ENCODE peak calls at places on chromosome 4, in six cellular contexts. M, U, W, J, A and D are unnamed samples.

GRCh38 chr4:184807797-184808718 is 17.7 kb downstream of the ACSL1 start:
- DNase-seq in M (no peak), U (peak), W (peak), A (no peak), J (peak), D (peak)

GRCh38 chr4:110087116-110087708 is 111.2 kb downstream of the ELOVL6 start:
- DNase-seq in W (no peak), U (peak), M (peak), J (peak), A (no peak), D (no peak)

GRCh38 chr4:174423257-174423944 is 98.9 kb downstream of the HPGD start:
- DNase-seq in J (no peak), A (no peak), U (peak), M (peak), W (no peak), D (no peak)

GRCh38 chr4:15031197-15031596 is 28.9 kb downstream of the CPEB2 start:
- DNase-seq in M (no peak), U (no peak), J (no peak), W (no peak), A (no peak), D (no peak)

GRCh38 chr4:7052923-7053715 is 9.9 kb downstream of the TADA2B start:
- DNase-seq in A (no peak), J (no peak), W (no peak), U (peak), M (peak), D (no peak)

GRCh38 chr4:167032876-167033275 is 201.4 kb downstream of the SPOCK3 start:
- DNase-seq in U (no peak), M (no peak), A (no peak), J (no peak), W (no peak), D (no peak)

GRCh38 chr4:2101346-2102044 is 42.4 kb downstream of the NAT8L start:
- DNase-seq in U (peak), M (no peak), J (no peak), W (no peak), A (no peak), D (no peak)

GRCh38 chr4:98262431-98262830 is 1.2 kb downstream of the RAP1GDS1 start:
- DNase-seq in A (no peak), M (no peak), W (no peak), U (peak), J (no peak), D (no peak)

GRCh38 chr4:133320576-133321170 is 171.6 kb downstream of the PCDH10 start:
- DNase-seq in W (no peak), J (no peak), A (no peak), U (peak), M (no peak), D (no peak)

GRCh38 chr4:141153751-141154510 is 20.7 kb upstream of the RNF150 start:
- DNase-seq in W (no peak), J (no peak), A (no peak), U (no peak), M (no peak), D (no peak)

GRCh38 chr4:16887887-16888286 is 10.6 kb downstream of the LDB2 start:
- DNase-seq in M (no peak), U (no peak), W (no peak), J (no peak), A (no peak), D (no peak)

GRCh38 chr4:86730310-86730709 is 118.9 kb downstream of the SLC10A6 start:
- DNase-seq in W (no peak), A (no peak), U (no peak), J (no peak), M (no peak), D (no peak)

GRCh38 chr4:175369087-175369486 is 443.0 kb downstream of the GPM6A start:
- DNase-seq in U (peak), A (no peak), W (no peak), J (no peak), M (no peak), D (no peak)

GRCh38 chr4:159946983-159947645 is 844.2 kb downstream of the RAPGEF2 start:
- DNase-seq in J (no peak), M (no peak), U (peak), W (no peak), A (no peak), D (no peak)

GRCh38 chr4:154583230-154583629 is 7.3 kb downstream of the FGA start:
- DNase-seq in U (no peak), M (no peak), W (no peak), J (no peak), A (no peak), D (no peak)

GRCh38 chr4:124230268-124230667 is 482.3 kb downstream of the ANKRD50 start:
- DNase-seq in A (no peak), J (no peak), M (no peak), U (peak), W (no peak), D (no peak)

GRCh38 chr4:23392860-23393458 is 496.9 kb downstream of the PPARGC1A start:
- DNase-seq in M (no peak), U (no peak), A (no peak), J (no peak), W (no peak), D (no peak)

GRCh38 chr4:85084371-85085170 is 118.1 kb upstream of the WDFY3 start:
- DNase-seq in M (peak), J (peak), U (peak), A (no peak), W (no peak), D (no peak)